ENCODE peak calls at places on chromosomes 3 and 15, in nine cellular contexts. H is amniotic stem cell, R is NCI-H1694, M is progenitor cell of endocrine pancreas, L is KG1, S is astrocyte of the hippocampus, K is globus pallidus, O is GF-D8, N is Calu3. W is an unnamed sample.

GRCh38 chr3:138465451-138465850 is 31.0 kb downstream of the ESYT3 start:
- DNase-seq in N (no peak), O (no peak), L (no peak), K (no peak), M (no peak), S (no peak), H (no peak), R (no peak), W (no peak)

GRCh38 chr15:83398591-83398990 is 48.5 kb upstream of the SH3GL3 start:
- DNase-seq in S (peak), K (no peak), H (no peak), N (no peak), R (no peak), L (no peak), M (no peak), O (no peak), W (no peak)

GRCh38 chr15:29425864-29426263 is 156.2 kb upstream of the NSMCE3 start:
- DNase-seq in M (no peak), O (no peak), N (no peak), L (no peak), R (no peak), K (no peak), H (no peak), S (no peak), W (no peak)

GRCh38 chr15:30962079-30962478 is 29.3 kb downstream of the MTMR10 start:
- DNase-seq in O (no peak), K (no peak), M (no peak), R (peak), H (no peak), S (no peak), L (no peak), N (no peak), W (no peak)

GRCh38 chr15:44812029-44812517 is 75.7 kb downstream of the TRIM69 start:
- DNase-seq in L (no peak), O (no peak), R (peak), K (no peak), H (no peak), M (no peak), N (peak), S (no peak), W (peak)

GRCh38 chr15:64490598-64491259 is 30.4 kb downstream of the ZNF609 start:
- DNase-seq in S (no peak), H (no peak), M (no peak), L (no peak), O (no peak), N (no peak), R (no peak), K (no peak), W (no peak)

GRCh38 chr3:89180334-89180733 is 72.9 kb downstream of the EPHA3 start:
- DNase-seq in H (no peak), O (no peak), L (no peak), M (no peak), R (no peak), K (no peak), S (peak), N (no peak), W (no peak)

GRCh38 chr15:76209948-76210347 is 101.3 kb downstream of the ETFA start:
- DNase-seq in M (no peak), R (no peak), S (no peak), H (no peak), N (no peak), O (no peak), L (no peak), K (no peak), W (no peak)

GRCh38 chr3:170040283-170040907 is 2.6 kb downstream of the GPR160 start:
- DNase-seq in K (no peak), L (no peak), H (no peak), O (no peak), M (no peak), R (no peak), N (no peak), S (no peak), W (no peak)

W was measured in T47D.